ENCODE peak calls at places on chromosomes 4 and X, in seven cellular contexts. P, V, D, H, O, C and T are unnamed samples. For H3K27me3, the result is how much of the 10 kb centered on the place peaks cover.

GRCh38 chr4:65391814-65392213 is 278.5 kb downstream of the EPHA5 start:
- DNase-seq in P (no peak), V (no peak), D (no peak), H (no peak), O (no peak), C (no peak), T (no peak)

GRCh38 chr4:53943345-53944085 is 120.9 kb downstream of the CHIC2 start:
- DNase-seq in P (no peak), V (peak), D (no peak), H (no peak), O (no peak), C (peak), T (no peak)

GRCh38 chrX:40945366-40945713 is 139.9 kb upstream of the USP9X start:
- DNase-seq in P (no peak), V (peak), D (no peak), H (no peak), O (no peak), C (peak), T (peak)

GRCh38 chrX:19824603-19825002 is 62.8 kb downstream of the SH3KBP1 start:
- DNase-seq in P (no peak), V (peak), D (no peak), H (no peak), O (no peak), C (no peak), T (no peak)

GRCh38 chrX:153481043-153481442 is 10.7 kb upstream of the HAUS7 start:
- DNase-seq in P (no peak), V (no peak), D (no peak), H (no peak), O (no peak), C (no peak), T (no peak)

GRCh38 chr4:184120549-184121127 is 97.0 kb downstream of the ENPP6 start:
- DNase-seq in P (no peak), V (no peak), D (no peak), H (no peak), O (no peak), C (no peak), T (no peak)

GRCh38 chr4:25884040-25884788 is 21.4 kb upstream of the SEL1L3 start:
- DNase-seq in P (no peak), V (peak), D (peak), H (no peak), O (no peak), C (no peak), T (peak)

GRCh38 chrX:13165747-13166146 is 121.3 kb upstream of the FAM9C start:
- DNase-seq in P (no peak), V (no peak), D (no peak), H (no peak), O (no peak), C (no peak), T (no peak)

GRCh38 chrX:109936114-109936513 is 66.8 kb upstream of the TMEM164 start:
- DNase-seq in P (no peak), V (peak), D (no peak), H (no peak), O (no peak), C (no peak), T (peak)

GRCh38 chr4:78747328-78747946 is 28.7 kb upstream of the BMP2K start:
- DNase-seq in P (no peak), V (peak), D (peak), H (no peak), O (no peak), C (no peak), T (no peak)

GRCh38 chrX:1925053-1925481 is 310.2 kb downstream of the ASMT start:
- DNase-seq in P (no peak), V (no peak), D (no peak), H (peak), O (no peak), C (peak), T (no peak)

GRCh38 chr4:110196871-110197420 is 1.5 kb downstream of the ELOVL6 start:
- DNase-seq in P (no peak), V (peak), D (no peak), H (no peak), O (no peak), C (no peak), T (peak)

GRCh38 chrX:110026099-110026844 is 23.4 kb downstream of the TMEM164 start:
- DNase-seq in P (peak), V (no peak), D (no peak), H (no peak), O (no peak), C (peak), T (peak)

GRCh38 chrX:39816871-39817731 is 280.7 kb downstream of the BCOR start:
- DNase-seq in P (no peak), V (peak), D (no peak), H (no peak), O (peak), C (peak), T (peak)

GRCh38 chr4:182306792-182307507 is 63.7 kb downstream of the TENM3 start:
- DNase-seq in P (no peak), V (peak), D (no peak), H (no peak), O (no peak), C (peak), T (no peak)

GRCh38 chr4:39476181-39476873 is 17.5 kb downstream of the LIAS start:
- DNase-seq in P (no peak), V (peak), D (no peak), H (no peak), O (no peak), C (no peak), T (no peak)

GRCh38 chr4:13640149-13640671 is 12.7 kb upstream of the BOD1L1 start:
- DNase-seq in P (no peak), V (peak), D (no peak), H (no peak), O (no peak), C (peak), T (no peak)

GRCh38 chr4:65893311-65893710 is 223.0 kb upstream of the EPHA5 start:
- DNase-seq in P (no peak), V (no peak), D (no peak), H (no peak), O (no peak), C (peak), T (no peak)

GRCh38 chr4:179353791-179354190 is 1911.6 kb upstream of the AGA start:
- DNase-seq in P (no peak), V (no peak), D (no peak), H (no peak), O (no peak), C (no peak), T (no peak)

GRCh38 chr4:184961693-184962092 is 56.6 kb upstream of the HELT start:
- DNase-seq in P (no peak), V (no peak), D (no peak), H (no peak), O (no peak), C (no peak), T (no peak)

GRCh38 chrX:79623098-79623762 is 256.1 kb upstream of the ITM2A start:
- DNase-seq in P (no peak), V (no peak), D (no peak), H (no peak), O (no peak), C (no peak), T (no peak)

GRCh38 chr4:75009138-75009537 is 76.2 kb downstream of the PARM1 start:
- DNase-seq in P (no peak), V (no peak), D (no peak), H (no peak), O (no peak), C (no peak), T (no peak)

DNA sequence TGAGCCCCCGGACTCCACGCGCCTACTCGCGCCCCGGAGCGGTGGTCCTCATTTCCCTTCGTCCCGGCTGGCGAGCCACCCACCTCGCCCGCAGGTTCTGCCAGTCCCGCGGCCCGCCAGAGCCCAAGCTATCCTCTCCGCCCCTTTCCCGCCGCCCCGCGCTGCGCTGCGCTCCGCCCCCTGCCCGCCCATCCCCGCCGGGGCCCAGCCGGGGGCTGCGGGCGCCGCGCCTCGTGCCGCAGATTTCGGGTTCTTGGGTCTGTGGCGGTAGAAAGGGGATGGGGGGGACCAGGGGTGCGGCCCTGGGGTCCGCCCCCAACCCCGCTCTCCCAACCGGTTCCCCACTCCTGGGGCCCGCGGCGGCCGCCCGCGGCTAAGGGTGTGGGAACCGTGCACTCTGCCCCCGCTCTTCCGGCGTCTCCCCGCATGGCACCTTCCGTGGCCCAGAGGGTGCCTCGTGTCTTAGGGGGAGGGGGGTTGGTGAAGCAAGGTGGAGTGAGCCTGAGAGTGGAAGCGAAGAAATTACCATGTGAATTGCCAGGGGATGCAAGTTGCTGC is 650.8 kb upstream of the DIPK2B start:
- DNase-seq in P (peak), V (no peak), D (no peak), H (no peak), O (peak), C (peak), T (peak)
- H3K27ac ChIP-seq in P (no peak), V (peak), D (no peak), H (peak), O (no peak), C (peak), T (no peak)

DNA sequence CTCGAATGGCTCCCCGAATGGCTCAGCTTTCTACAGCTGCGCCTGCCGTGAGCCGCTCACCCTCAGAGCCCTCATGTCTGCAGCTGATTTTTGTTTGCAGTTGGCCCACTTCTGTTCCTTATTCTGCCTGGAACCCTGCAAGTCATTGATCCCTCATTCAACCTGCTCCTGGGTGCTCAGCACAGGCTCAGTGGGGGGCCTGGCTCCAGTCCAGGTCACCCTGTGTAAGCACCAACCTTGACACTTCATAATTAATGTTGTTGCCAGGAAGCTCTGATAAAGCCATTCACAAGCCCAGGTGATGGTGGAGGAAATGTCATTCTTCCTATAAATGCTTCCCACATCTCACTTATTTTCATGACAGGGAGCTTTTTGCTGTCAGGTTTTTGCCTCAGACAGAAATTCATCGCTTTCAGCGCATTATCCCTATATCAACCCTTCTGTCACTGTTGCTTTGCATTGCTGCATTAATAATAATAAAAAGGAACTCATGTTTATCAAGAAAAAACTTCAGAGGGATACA is 85.7 kb downstream of the F11 start:
- DNase-seq in P (no peak), V (no peak), D (no peak), H (no peak), O (no peak), C (no peak), T (no peak)
- H3K27me3 ChIP-seq in P (under half), V (under half), D (under half), H (under half), O (under half), C (under half), T (under half)

GRCh38 chr4:82818974-82819662 is 20.5 kb upstream of the SCD5 start:
- DNase-seq in P (no peak), V (no peak), D (no peak), H (no peak), O (no peak), C (peak), T (no peak)

GRCh38 chr4:82823062-82823461 is 24.5 kb upstream of the SCD5 start:
- DNase-seq in P (no peak), V (peak), D (no peak), H (no peak), O (no peak), C (no peak), T (no peak)

GRCh38 chr4:82825425-82825824 is 26.8 kb upstream of the SCD5 start:
- DNase-seq in P (no peak), V (no peak), D (no peak), H (no peak), O (no peak), C (no peak), T (no peak)

DNA sequence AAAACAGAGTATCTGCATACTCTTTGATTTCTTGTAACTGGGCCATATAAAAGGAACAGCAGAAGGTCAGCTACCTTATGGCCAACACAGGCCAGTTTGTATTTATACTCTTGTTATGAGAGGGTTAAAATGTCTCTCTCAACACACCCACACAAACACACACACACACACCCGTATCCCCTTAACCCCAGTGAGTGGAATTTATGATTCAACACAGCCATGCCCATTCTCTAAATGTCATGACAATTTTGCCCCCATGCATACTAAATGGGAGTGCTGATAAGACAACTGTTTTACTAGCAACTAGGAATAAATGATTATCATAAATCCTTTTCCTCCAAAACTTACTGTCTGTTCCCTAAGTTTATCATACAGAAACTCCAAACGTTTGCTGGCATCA is 22.1 kb upstream of the SCD5 start:
- DNase-seq in P (no peak), V (no peak), D (no peak), H (no peak), O (no peak), C (no peak), T (no peak)
- H3K27ac ChIP-seq in P (no peak), V (no peak), D (no peak), H (no peak), O (no peak), C (no peak), T (no peak)

GRCh38 chrX:50838820-50839600 is 25.0 kb upstream of the SHROOM4 start:
- DNase-seq in P (no peak), V (no peak), D (no peak), H (no peak), O (no peak), C (no peak), T (peak)

DNA sequence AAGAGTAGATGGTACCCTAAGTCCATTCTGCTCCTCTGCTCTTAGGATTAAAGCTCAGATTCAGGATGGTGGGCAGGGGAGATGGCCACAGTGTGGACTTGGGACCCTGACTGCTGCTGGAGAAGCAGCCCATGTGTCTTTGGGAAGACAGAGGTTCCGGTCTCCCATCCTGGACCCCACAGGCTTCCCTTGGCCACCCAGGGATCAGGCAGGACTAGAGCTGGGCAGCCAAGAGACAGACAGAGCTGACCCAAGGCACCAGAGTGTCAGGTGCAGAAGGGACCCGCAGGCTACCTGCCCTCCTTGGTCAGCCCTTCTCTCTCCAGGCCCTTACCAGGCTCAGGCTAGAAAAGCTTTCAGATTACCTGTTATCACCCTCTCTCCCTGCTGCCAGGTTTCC is 25.7 kb upstream of the SHROOM4 start:
- DNase-seq in P (no peak), V (no peak), D (no peak), H (no peak), O (no peak), C (no peak), T (no peak)
- H3K27me3 ChIP-seq in P (under half), V (under half), D (under half), H (under half), O (under half), C (under half), T (under half)

DNA sequence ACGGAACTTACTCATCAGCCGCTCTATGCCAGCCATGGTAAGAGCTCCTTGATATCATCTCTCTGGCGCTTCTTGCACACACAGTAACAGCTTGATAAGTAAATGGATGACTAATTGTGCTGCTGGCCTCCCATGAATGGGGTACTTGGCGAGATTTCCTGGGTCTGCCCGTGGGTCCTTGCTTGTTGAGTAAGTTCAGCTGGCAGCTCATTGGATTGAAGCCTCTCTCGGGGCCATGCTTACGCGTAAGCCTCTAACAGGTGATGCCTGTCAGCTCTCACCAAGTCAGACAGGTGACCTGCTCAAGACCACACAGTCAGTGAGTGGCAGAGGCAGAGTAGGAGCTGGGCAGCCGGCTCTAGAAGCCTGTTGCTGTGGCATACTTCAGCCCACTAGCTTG is 7.7 kb downstream of the NSG1 start:
- DNase-seq in P (no peak), V (peak), D (peak), H (no peak), O (no peak), C (peak), T (no peak)
- H3K27ac ChIP-seq in P (no peak), V (no peak), D (no peak), H (no peak), O (no peak), C (no peak), T (no peak)